ENCODE peak calls at places on chromosomes 5 and 9, in six cellular contexts. Z is stimulated activated CD8-positive, alpha-beta memory T cell treated with anti-CD3 and anti-CD28 coated beads, Interleukin-4, amount 100 ng/mL, for 1 hour; H is T-helper 1 cell; U is naive thymus-derived CD8-positive, alpha-beta T cell; Y is NCI-H2171; D is nephron progenitor cell. B is an unnamed sample.
A peak's percentile ranks its signal among the peaks of the same experiment; 100 is the strongest.

GRCh38 chr9:95225016-95225745 is 92.3 kb downstream of the FANCC start:
- DNase-seq in Y (no peak), H (no peak), U (no peak), Z (no peak), D (no peak), B (no peak)

GRCh38 chr5:187617-188451 is 3.5 kb upstream of the LRRC14B start:
- DNase-seq in D (no peak), U (no peak), H (no peak), Z (no peak), Y (no peak), B (no peak)

GRCh38 chr9:114813717-114814418 is 8.0 kb upstream of the TNFSF15 start:
- DNase-seq in Z (no peak), H (no peak), Y (no peak), D (no peak), U (no peak), B (no peak)

GRCh38 chr9:93724852-93725251 is 148.5 kb downstream of the PHF2 start:
- DNase-seq in U (no peak), H (no peak), Y (no peak), D (no peak), Z (no peak), B (no peak)

GRCh38 chr5:96329886-96330531 is 103.0 kb downstream of the PCSK1 start:
- DNase-seq in D (no peak), Z (no peak), H (no peak), Y (no peak), U (no peak), B (no peak)

GRCh38 chr9:99307846-99308245 is 85.8 kb downstream of the SEC61B start:
- DNase-seq in Z (no peak), U (no peak), Y (no peak), D (no peak), H (no peak), B (no peak)

GRCh38 chr5:131622633-131623032 is 12.4 kb downstream of the RAPGEF6 start:
- DNase-seq in U (no peak), Z (no peak), D (no peak), H (no peak), Y (no peak), B (no peak)

GRCh38 chr9:130426883-130427282 is 17.9 kb upstream of the ASS1 start:
- DNase-seq in H (no peak), U (no peak), Y (no peak), Z (no peak), D (peak; percentile 33), B (no peak)

GRCh38 chr5:7754997-7755596 is 95.8 kb downstream of the CFAP90 start:
- DNase-seq in Y (no peak), H (no peak), Z (no peak), D (peak; percentile 78), U (no peak), B (peak; percentile 37)

GRCh38 chr9:133109931-133110650 is 10.9 kb downstream of the RALGDS start:
- DNase-seq in D (no peak), Z (no peak), H (no peak), U (no peak), Y (no peak), B (no peak)

GRCh38 chr5:53009816-53010215 is 20.7 kb downstream of the ITGA2 start:
- DNase-seq in H (no peak), U (no peak), D (no peak), Z (no peak), Y (no peak), B (no peak)

GRCh38 chr5:160956011-160956410 is 104.0 kb upstream of the ATP10B start:
- DNase-seq in D (no peak), H (no peak), Y (no peak), U (no peak), Z (no peak), B (no peak)

GRCh38 chr5:175657593-175658271 is at the start of gene HRH2:
- DNase-seq in D (peak; percentile 60), Y (peak; percentile 2), U (peak; percentile 44), Z (no peak), H (no peak), B (no peak)

GRCh38 chr5:80302636-80303035 is 17.2 kb upstream of the SPZ1 start:
- DNase-seq in H (no peak), Z (no peak), U (no peak), D (no peak), Y (no peak), B (no peak)

GRCh38 chr9:19701991-19702390 is 86.8 kb downstream of the SLC24A2 start:
- DNase-seq in D (no peak), Y (no peak), H (no peak), U (no peak), Z (no peak), B (no peak)

GRCh38 chr5:143139585-143139984 is 263.9 kb downstream of the NR3C1 start:
- DNase-seq in Y (no peak), D (no peak), Z (no peak), H (no peak), U (no peak), B (no peak)

GRCh38 chr5:148012806-148013205 is 51.0 kb upstream of the SPINK5 start:
- DNase-seq in U (no peak), Y (no peak), Z (no peak), D (no peak), H (no peak), B (no peak)

GRCh38 chr5:142287973-142288313 is 36.9 kb downstream of the SPRY4 start:
- DNase-seq in D (no peak), U (no peak), Y (no peak), H (no peak), Z (no peak), B (no peak)

GRCh38 chr5:125668904-125669303 is 754.3 kb upstream of the GRAMD2B start:
- DNase-seq in H (no peak), U (no peak), Y (no peak), Z (no peak), D (no peak), B (no peak)

GRCh38 chr5:149256451-149256850 is 15.2 kb upstream of the AFAP1L1 start:
- DNase-seq in D (no peak), H (no peak), U (no peak), Z (no peak), Y (no peak), B (no peak)

GRCh38 chr5:132759114-132760042 is 12.2 kb downstream of the CCNI2 start:
- DNase-seq in Y (no peak), D (no peak), H (no peak), Z (no peak), U (no peak), B (no peak)

B was measured in DMS 273 treated with DMSO at 0.1 percent for 48 hours.